ENCODE peak calls at places on chromosomes 5 and 9, in four cellular contexts. C is cardiac muscle cell, J is endothelial cell of umbilical vein, K is tibial artery. E is an unnamed sample.

GRCh38 chr9:101727621-101728524 is 10.6 kb downstream of the GRIN3A start:
- DNase-seq in C (peak; percentile 16), J (no peak), K (no peak), E (peak; percentile 17)

GRCh38 chr5:148457183-148457620 is 73.4 kb downstream of the FBXO38 start:
- DNase-seq in C (peak; percentile 30), J (peak; percentile 34), K (no peak), E (peak; percentile 34)

GRCh38 chr5:115306011-115306530 is 9.6 kb upstream of the CCDC112 start:
- DNase-seq in C (no peak), J (no peak), K (no peak), E (no peak)

GRCh38 chr9:36597412-36598178 is 24.9 kb downstream of the MELK start:
- DNase-seq in C (peak; percentile 9), J (peak; percentile 55), K (no peak), E (peak; percentile 9)

GRCh38 chr5:67201897-67202549 is 5.4 kb upstream of the CD180 start:
- DNase-seq in C (no peak), J (no peak), K (no peak), E (no peak)

GRCh38 chr9:94867842-94868312 is 141.4 kb downstream of the AOPEP start:
- DNase-seq in C (no peak), J (peak; percentile 91), K (no peak), E (peak; percentile 66)

GRCh38 chr9:37929441-37929895 is 25.5 kb upstream of the SLC25A51 start:
- DNase-seq in C (no peak), J (peak; percentile 66), K (no peak), E (no peak)

GRCh38 chr9:37466037-37466709 is 923 bp upstream of the ZBTB5 start:
- DNase-seq in C (peak; percentile 69), J (peak; percentile 67), K (no peak), E (peak; percentile 90)

GRCh38 chr5:94691947-94692346 is 73.5 kb downstream of the SLF1 start:
- DNase-seq in C (no peak), J (peak; percentile 42), K (no peak), E (no peak)

GRCh38 chr5:180207593-180207992 is 1.4 kb downstream of the RASGEF1C start:
- DNase-seq in C (no peak), J (no peak), K (no peak), E (no peak)

GRCh38 chr5:154317916-154318315 is 127.4 kb downstream of the GALNT10 start:
- DNase-seq in C (no peak), J (no peak), K (no peak), E (no peak)

GRCh38 chr9:127249877-127250276 is 14.7 kb upstream of the GARNL3 start:
- DNase-seq in C (no peak), J (no peak), K (no peak), E (no peak)

GRCh38 chr9:127241354-127241753 is 23.2 kb upstream of the GARNL3 start:
- DNase-seq in C (no peak), J (no peak), K (no peak), E (no peak)

GRCh38 chr9:127244609-127245601 is 19.7 kb upstream of the GARNL3 start:
- DNase-seq in C (peak; percentile 99), J (peak; percentile 94), K (peak; percentile 98), E (peak; percentile 98)

GRCh38 chr9:127248241-127248640 is 16.3 kb upstream of the GARNL3 start:
- DNase-seq in C (no peak), J (no peak), K (no peak), E (no peak)

GRCh38 chr9:127245637-127246164 is 18.9 kb upstream of the GARNL3 start:
- DNase-seq in C (no peak), J (no peak), K (no peak), E (no peak)
- H3K4me3 ChIP-seq in C (peak overlapping the region; percentile 47), J (peak overlapping the region; percentile 63), K (peak overlapping the region; percentile 47), E (peak overlapping the region; percentile 58)

GRCh38 chr9:136379401-136379800 is 5.9 kb upstream of the CARD9 start:
- DNase-seq in C (no peak), J (no peak), K (no peak), E (no peak)
- H3K36me3 ChIP-seq in C (peaks cover 6% of the 10 kb centered on the region), J (peaks cover 4% of the 10 kb centered on the region), K (peaks cover 20% of the 10 kb centered on the region), E (peaks cover 22% of the 10 kb centered on the region)

GRCh38 chr5:138536665-138537315 is 6.2 kb downstream of the ETF1 start:
- DNase-seq in C (peak; percentile 20), J (peak; percentile 26), K (no peak), E (no peak)
- H3K4me1 ChIP-seq in C (peaks cover 43% of the 10 kb centered on the region), J (peaks cover 17% of the 10 kb centered on the region), K (no peaks in the 10 kb centered on the region), E (peaks cover 6% of the 10 kb centered on the region)

GRCh38 chr5:38590846-38591245 is 34.4 kb upstream of the LIFR start:
- DNase-seq in C (no peak), J (no peak), K (no peak), E (no peak)
- H3K4me3 ChIP-seq in C (no peak overlapping the region), J (no peak overlapping the region), K (no peak overlapping the region), E (no peak overlapping the region)

DNA sequence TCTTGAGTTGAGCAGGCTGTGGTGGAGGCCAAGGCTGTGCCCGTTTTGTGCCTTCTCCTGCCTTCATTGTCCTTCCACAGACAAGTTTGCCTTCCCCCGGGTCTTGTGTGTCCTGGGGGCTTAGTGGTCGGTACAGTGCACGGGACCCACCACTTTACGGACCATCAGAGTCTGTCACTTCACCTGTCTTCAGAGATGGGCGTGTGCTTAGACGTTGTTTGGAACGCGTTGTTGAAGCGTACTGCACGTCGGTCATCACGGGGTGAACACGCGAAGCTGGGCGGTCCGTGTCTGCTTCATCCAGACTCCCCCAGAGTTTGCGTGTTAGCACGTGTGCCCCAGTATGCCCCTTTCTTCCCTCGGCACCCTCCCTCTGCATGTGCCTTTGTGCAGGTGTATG is 24.8 kb downstream of the CEP72 start:
- DNase-seq in C (no peak), J (no peak), K (no peak), E (no peak)
- H3K36me3 ChIP-seq in C (peaks cover 23% of the 10 kb centered on the region), J (no peaks in the 10 kb centered on the region), K (peaks cover 18% of the 10 kb centered on the region), E (peaks cover 4% of the 10 kb centered on the region)

GRCh38 chr5:142325677-142326479 is 1.1 kb upstream of the SPRY4 start:
- DNase-seq in C (peak; percentile 41), J (peak; percentile 19), K (no peak), E (peak; percentile 88)

GRCh38 chr5:142323480-142324376 is 1.1 kb downstream of the SPRY4 start:
- DNase-seq in C (peak; percentile 39), J (peak; percentile 46), K (peak; percentile 83), E (peak; percentile 27)

GRCh38 chr5:142322747-142323479 is 1.9 kb downstream of the SPRY4 start:
- DNase-seq in C (no peak), J (peak; percentile 9), K (peak; percentile 83), E (peak; percentile 42)

GRCh38 chr5:142324871-142325676 is at the start of gene SPRY4:
- DNase-seq in C (peak; percentile 97), J (peak; percentile 98), K (peak; percentile 96), E (peak; percentile 98)

GRCh38 chr5:142324377-142324870 is 397 bp downstream of the SPRY4 start:
- DNase-seq in C (no peak), J (no peak), K (peak; percentile 79), E (no peak)
- H3K4me1 ChIP-seq in C (peaks cover 36% of the 10 kb centered on the region), J (peaks cover 54% of the 10 kb centered on the region), K (no peaks in the 10 kb centered on the region), E (peaks cover 30% of the 10 kb centered on the region)

GRCh38 chr9:114096866-114097612 is 2.1 kb downstream of the KIF12 start:
- DNase-seq in C (no peak), J (no peak), K (peak; percentile 41), E (no peak)
- H3K4me3 ChIP-seq in C (no peak overlapping the region), J (no peak overlapping the region), K (no peak overlapping the region), E (no peak overlapping the region)

DNA sequence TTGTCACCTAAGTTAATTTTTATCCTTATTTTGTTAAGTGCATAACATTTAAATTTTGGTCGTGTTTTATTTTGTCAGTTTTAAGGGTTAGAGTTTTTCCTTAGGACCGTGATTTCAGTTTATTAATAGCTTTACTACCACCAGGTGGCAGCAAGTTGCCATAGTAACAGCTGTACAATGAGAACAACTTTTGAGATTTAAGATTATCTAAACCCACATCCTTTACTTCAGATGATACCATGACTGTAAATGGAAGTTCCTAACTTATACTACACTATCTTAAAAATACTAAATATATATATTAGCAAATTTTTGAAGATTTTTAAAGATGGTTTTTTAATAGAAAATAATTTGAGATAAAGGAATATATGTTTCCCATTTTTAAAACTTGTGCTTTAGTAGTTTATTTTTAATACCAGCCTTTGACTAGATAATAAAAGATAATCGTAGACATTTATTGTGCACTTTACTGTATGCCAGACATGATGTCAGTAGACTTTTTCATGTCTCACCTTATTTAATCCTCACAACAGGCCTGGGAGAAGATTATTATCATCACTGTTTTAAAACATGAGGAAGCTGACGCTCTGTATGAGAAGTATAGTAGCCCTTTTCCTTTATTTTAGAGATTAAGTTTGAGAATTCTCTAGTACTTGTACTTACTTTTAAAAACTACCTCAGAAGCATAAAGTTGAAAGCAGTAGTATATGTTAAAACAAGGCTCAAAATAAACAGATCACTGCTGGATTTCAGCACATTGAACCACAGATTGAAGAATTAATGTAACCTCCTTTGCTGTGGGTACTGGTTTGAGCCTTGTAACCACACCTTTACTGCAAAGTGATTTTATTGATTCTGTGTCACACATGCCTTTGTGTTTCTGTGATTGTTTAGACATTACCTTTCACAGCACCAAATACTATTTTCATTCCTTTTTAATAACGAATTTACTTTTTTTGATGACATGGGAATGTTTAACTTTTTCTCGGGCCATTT is 27.5 kb downstream of the SREK1 start:
- DNase-seq in C (peak; percentile 56), J (peak; percentile 59), K (no peak), E (peak; percentile 20)
- H3K36me3 ChIP-seq in C (peaks cover 52% of the 10 kb centered on the region), J (peaks cover 12% of the 10 kb centered on the region), K (peaks cover 13% of the 10 kb centered on the region), E (peaks cover 73% of the 10 kb centered on the region)

DNA sequence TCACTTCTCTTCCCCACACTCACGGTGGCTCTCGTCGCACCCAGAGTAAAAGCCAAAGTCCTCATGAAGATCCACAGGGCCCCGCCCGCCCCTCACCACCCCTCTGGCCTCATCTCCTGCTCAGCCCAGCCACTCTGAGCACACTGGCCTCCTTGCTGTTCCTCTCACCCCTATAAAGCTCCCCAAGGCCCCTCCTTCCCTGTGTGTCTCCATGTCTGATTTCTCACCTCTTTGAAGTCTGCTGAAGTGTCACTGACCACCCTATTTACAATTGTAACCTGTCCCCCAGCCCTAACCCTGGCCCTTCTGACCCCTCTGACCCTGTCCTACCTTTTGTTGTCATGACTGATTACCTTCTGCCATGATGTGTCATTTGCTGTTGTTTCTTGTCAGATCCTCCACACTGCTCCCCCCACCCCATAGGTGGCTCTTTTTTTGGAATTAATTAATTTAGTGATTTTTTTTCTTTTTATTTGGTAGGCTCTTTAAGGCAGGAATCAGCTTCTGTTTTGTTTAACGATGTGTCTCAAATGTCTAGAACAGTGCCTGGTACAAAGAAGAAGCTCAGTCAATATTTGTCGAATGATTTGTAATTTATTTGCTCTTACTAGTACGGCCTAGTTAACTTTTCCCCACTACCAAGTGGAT is 90.2 kb downstream of the IQGAP2 start:
- DNase-seq in C (no peak), J (no peak), K (no peak), E (no peak)
- H3K4me1 ChIP-seq in C (no peaks in the 10 kb centered on the region), J (no peaks in the 10 kb centered on the region), K (no peaks in the 10 kb centered on the region), E (no peaks in the 10 kb centered on the region)

DNA sequence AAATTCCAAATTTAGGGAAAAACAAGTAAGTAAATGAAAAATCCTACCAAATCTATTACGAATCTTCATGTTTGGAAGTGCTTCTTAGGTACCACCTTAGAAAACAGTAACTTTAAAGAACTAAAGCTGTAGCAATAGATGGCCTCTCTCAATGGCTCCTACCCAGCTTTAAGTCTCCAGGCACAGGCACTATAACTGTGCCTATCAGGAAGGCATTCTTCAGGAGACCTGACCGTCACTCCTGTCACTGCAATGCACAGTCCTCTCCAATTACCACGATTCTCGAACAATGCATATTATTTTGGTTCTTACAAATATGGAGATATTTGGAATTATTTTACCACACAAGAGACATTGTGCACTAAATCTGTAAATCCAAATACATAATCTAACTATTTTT is 12.9 kb downstream of the NFIB start:
- DNase-seq in C (no peak), J (no peak), K (no peak), E (no peak)
- H3K4me3 ChIP-seq in C (no peak overlapping the region), J (no peak overlapping the region), K (no peak overlapping the region), E (no peak overlapping the region)

E was measured in SJCRH30.